ENCODE peak calls at places on chromosome 11, in ten cellular contexts. W, U, F, A, N, B, R, Y, J and Q are unnamed samples.

GRCh38 chr11:130114726-130115125 is 44.9 kb upstream of the ST14 start:
- DNase-seq in W (no peak), U (no peak), F (no peak), A (no peak), N (no peak), B (no peak), R (no peak), Y (no peak), J (no peak), Q (no peak)

GRCh38 chr11:70376621-70377020 is 21.7 kb upstream of the CTTN start:
- DNase-seq in W (no peak), U (no peak), F (no peak), A (no peak), N (no peak), B (no peak), R (no peak), Y (no peak), J (no peak), Q (no peak)

GRCh38 chr11:26227311-26227710 is 104.6 kb upstream of the ANO3 start:
- DNase-seq in W (peak; percentile 65), U (no peak), F (no peak), A (peak; percentile 55), N (no peak), B (peak; percentile 87), R (no peak), Y (no peak), J (no peak), Q (peak; percentile 76)

GRCh38 chr11:46472662-46472994 is 81.1 kb upstream of the CHRM4 start:
- DNase-seq in W (no peak), U (no peak), F (no peak), A (no peak), N (no peak), B (no peak), R (peak; percentile 82), Y (no peak), J (no peak), Q (no peak)

GRCh38 chr11:10514210-10514609 is 26.8 kb downstream of the RNF141 start:
- DNase-seq in W (no peak), U (no peak), F (no peak), A (no peak), N (no peak), B (no peak), R (no peak), Y (no peak), J (no peak), Q (peak; percentile 63)

GRCh38 chr11:73157141-73158010 is 15.3 kb upstream of the FCHSD2 start:
- DNase-seq in W (peak; percentile 81), U (no peak), F (no peak), A (peak; percentile 54), N (peak; percentile 71), B (no peak), R (no peak), Y (no peak), J (no peak), Q (peak; percentile 89)

GRCh38 chr11:72629266-72629665 is 45.0 kb downstream of the PDE2A start:
- DNase-seq in W (no peak), U (no peak), F (no peak), A (peak; percentile 74), N (no peak), B (no peak), R (peak; percentile 62), Y (no peak), J (peak; percentile 92), Q (no peak)

GRCh38 chr11:10930961-10931760 is 73.3 kb upstream of the ZBED5 start:
- DNase-seq in W (no peak), U (peak; percentile 58), F (peak; percentile 58), A (peak; percentile 64), N (peak; percentile 86), B (peak; percentile 23), R (peak; percentile 62), Y (peak; percentile 28), J (peak; percentile 87), Q (no peak)